ENCODE peak calls at places on chromosomes 2 and 18, in five cellular contexts. One of them, this sample, is unnamed.

GRCh38 chr2:72028351-72028995 is 119.2 kb downstream of the CYP26B1 start:
- DNase-seq in HS-27A: no peak
- DNase-seq in endodermal cell: no peak
- DNase-seq in NCI-H510A treated with DMSO at 0.1 percent for 48 hours: no peak
- DNase-seq in transverse colon: no peak
- DNase-seq in this sample: no peak

GRCh38 chr2:13522917-13523821 is 806.4 kb downstream of the TRIB2 start:
- DNase-seq in HS-27A: no peak
- DNase-seq in endodermal cell: peak
- DNase-seq in NCI-H510A treated with DMSO at 0.1 percent for 48 hours: peak
- DNase-seq in transverse colon: no peak
- DNase-seq in this sample: no peak

GRCh38 chr2:111017909-111018308 is 102.8 kb upstream of the BCL2L11 start:
- DNase-seq in endodermal cell: no peak
- DNase-seq in transverse colon: no peak
- DNase-seq in NCI-H510A treated with DMSO at 0.1 percent for 48 hours: no peak
- DNase-seq in HS-27A: no peak
- DNase-seq in this sample: no peak

GRCh38 chr2:43221660-43222471 is 4.5 kb downstream of the ZFP36L2 start:
- DNase-seq in transverse colon: peak
- DNase-seq in endodermal cell: peak
- DNase-seq in NCI-H510A treated with DMSO at 0.1 percent for 48 hours: peak
- DNase-seq in HS-27A: no peak
- DNase-seq in this sample: peak

GRCh38 chr2:28527196-28527595 is 31.3 kb downstream of the PLB1 start:
- DNase-seq in NCI-H510A treated with DMSO at 0.1 percent for 48 hours: no peak
- DNase-seq in transverse colon: no peak
- DNase-seq in endodermal cell: peak
- DNase-seq in HS-27A: no peak
- DNase-seq in this sample: no peak

GRCh38 chr2:235279965-235280364 is 213.9 kb upstream of the AGAP1 start:
- DNase-seq in endodermal cell: no peak
- DNase-seq in NCI-H510A treated with DMSO at 0.1 percent for 48 hours: no peak
- DNase-seq in HS-27A: no peak
- DNase-seq in transverse colon: no peak
- DNase-seq in this sample: no peak

GRCh38 chr2:236164201-236164982 is 3.8 kb downstream of the GBX2 start:
- DNase-seq in HS-27A: no peak
- DNase-seq in transverse colon: no peak
- DNase-seq in NCI-H510A treated with DMSO at 0.1 percent for 48 hours: no peak
- DNase-seq in endodermal cell: peak
- DNase-seq in this sample: no peak

GRCh38 chr2:70608373-70608772 is 54.7 kb upstream of the TGFA start:
- DNase-seq in transverse colon: no peak
- DNase-seq in NCI-H510A treated with DMSO at 0.1 percent for 48 hours: no peak
- DNase-seq in endodermal cell: no peak
- DNase-seq in HS-27A: no peak
- DNase-seq in this sample: no peak

GRCh38 chr2:42999391-42999811 is 207.0 kb upstream of the HAAO start:
- DNase-seq in NCI-H510A treated with DMSO at 0.1 percent for 48 hours: no peak
- DNase-seq in transverse colon: peak
- DNase-seq in HS-27A: no peak
- DNase-seq in endodermal cell: peak
- DNase-seq in this sample: no peak

GRCh38 chr2:226932443-226932842 is 96.6 kb downstream of the RHBDD1 start:
- DNase-seq in transverse colon: no peak
- DNase-seq in NCI-H510A treated with DMSO at 0.1 percent for 48 hours: no peak
- DNase-seq in HS-27A: no peak
- DNase-seq in endodermal cell: no peak
- DNase-seq in this sample: no peak

GRCh38 chr2:233026211-233026813 is 6.2 kb upstream of the NEU2 start:
- DNase-seq in HS-27A: peak
- DNase-seq in transverse colon: no peak
- DNase-seq in NCI-H510A treated with DMSO at 0.1 percent for 48 hours: no peak
- DNase-seq in endodermal cell: no peak
- DNase-seq in this sample: no peak

GRCh38 chr2:2413525-2413924 is 82.5 kb upstream of the MYT1L start:
- DNase-seq in transverse colon: no peak
- DNase-seq in NCI-H510A treated with DMSO at 0.1 percent for 48 hours: no peak
- DNase-seq in HS-27A: no peak
- DNase-seq in endodermal cell: no peak
- DNase-seq in this sample: no peak

GRCh38 chr2:219104107-219105050 is 43.7 kb upstream of the IHH start:
- DNase-seq in HS-27A: no peak
- DNase-seq in NCI-H510A treated with DMSO at 0.1 percent for 48 hours: peak
- DNase-seq in endodermal cell: peak
- DNase-seq in transverse colon: no peak
- DNase-seq in this sample: peak

GRCh38 chr2:71591044-71591443 is 137.7 kb downstream of the DYSF start:
- DNase-seq in NCI-H510A treated with DMSO at 0.1 percent for 48 hours: no peak
- DNase-seq in HS-27A: no peak
- DNase-seq in endodermal cell: no peak
- DNase-seq in transverse colon: no peak
- DNase-seq in this sample: no peak

GRCh38 chr2:20501974-20502373 is 55.1 kb downstream of the RHOB start:
- DNase-seq in HS-27A: peak
- DNase-seq in NCI-H510A treated with DMSO at 0.1 percent for 48 hours: no peak
- DNase-seq in transverse colon: no peak
- DNase-seq in endodermal cell: no peak
- DNase-seq in this sample: no peak

GRCh38 chr2:126862730-126863129 is 36.0 kb upstream of the TEX51 start:
- DNase-seq in transverse colon: no peak
- DNase-seq in endodermal cell: no peak
- DNase-seq in NCI-H510A treated with DMSO at 0.1 percent for 48 hours: no peak
- DNase-seq in HS-27A: no peak
- DNase-seq in this sample: no peak

GRCh38 chr18:55220523-55220922 is 261.3 kb upstream of the CCDC68 start:
- DNase-seq in NCI-H510A treated with DMSO at 0.1 percent for 48 hours: no peak
- DNase-seq in HS-27A: no peak
- DNase-seq in transverse colon: no peak
- DNase-seq in endodermal cell: no peak
- DNase-seq in this sample: no peak

GRCh38 chr2:101971836-101972235 is 19.9 kb upstream of the IL1R2 start:
- DNase-seq in transverse colon: no peak
- DNase-seq in endodermal cell: no peak
- DNase-seq in NCI-H510A treated with DMSO at 0.1 percent for 48 hours: no peak
- DNase-seq in HS-27A: no peak
- DNase-seq in this sample: no peak

GRCh38 chr2:167253025-167253424 is 364.7 kb downstream of the XIRP2 start:
- DNase-seq in HS-27A: no peak
- DNase-seq in transverse colon: no peak
- DNase-seq in endodermal cell: no peak
- DNase-seq in NCI-H510A treated with DMSO at 0.1 percent for 48 hours: no peak
- DNase-seq in this sample: no peak

GRCh38 chr2:188478724-188479123 is 187.1 kb downstream of the GULP1 start:
- DNase-seq in NCI-H510A treated with DMSO at 0.1 percent for 48 hours: peak
- DNase-seq in endodermal cell: no peak
- DNase-seq in transverse colon: no peak
- DNase-seq in HS-27A: no peak
- DNase-seq in this sample: no peak

GRCh38 chr18:26568513-26568912 is 20.2 kb upstream of the KCTD1 start:
- DNase-seq in NCI-H510A treated with DMSO at 0.1 percent for 48 hours: no peak
- DNase-seq in endodermal cell: no peak
- DNase-seq in transverse colon: no peak
- DNase-seq in HS-27A: no peak
- DNase-seq in this sample: no peak

GRCh38 chr2:47119001-47119400 is 36.1 kb downstream of the STPG4 start:
- DNase-seq in NCI-H510A treated with DMSO at 0.1 percent for 48 hours: no peak
- DNase-seq in transverse colon: no peak
- DNase-seq in HS-27A: peak
- DNase-seq in endodermal cell: no peak
- DNase-seq in this sample: no peak

GRCh38 chr18:77138270-77138669 is 5.7 kb upstream of the MBP start:
- DNase-seq in endodermal cell: no peak
- DNase-seq in HS-27A: no peak
- DNase-seq in NCI-H510A treated with DMSO at 0.1 percent for 48 hours: no peak
- DNase-seq in transverse colon: no peak
- DNase-seq in this sample: no peak

GRCh38 chr2:164220250-164220649 is 401.0 kb downstream of the GRB14 start:
- DNase-seq in HS-27A: no peak
- DNase-seq in NCI-H510A treated with DMSO at 0.1 percent for 48 hours: no peak
- DNase-seq in endodermal cell: no peak
- DNase-seq in transverse colon: no peak
- DNase-seq in this sample: no peak

GRCh38 chr2:126381081-126381480 is 274.9 kb upstream of the GYPC start:
- DNase-seq in endodermal cell: peak
- DNase-seq in HS-27A: no peak
- DNase-seq in transverse colon: no peak
- DNase-seq in NCI-H510A treated with DMSO at 0.1 percent for 48 hours: no peak
- DNase-seq in this sample: no peak

GRCh38 chr2:20650412-20650879 is 452 bp downstream of the HS1BP3 start:
- DNase-seq in transverse colon: peak
- DNase-seq in NCI-H510A treated with DMSO at 0.1 percent for 48 hours: no peak
- DNase-seq in HS-27A: no peak
- DNase-seq in endodermal cell: peak
- DNase-seq in this sample: no peak

GRCh38 chr2:72137498-72138010 is 10.1 kb downstream of the CYP26B1 start:
- DNase-seq in transverse colon: peak
- DNase-seq in endodermal cell: peak
- DNase-seq in NCI-H510A treated with DMSO at 0.1 percent for 48 hours: peak
- DNase-seq in HS-27A: no peak
- DNase-seq in this sample: peak

GRCh38 chr18:51603551-51603950 is 406.1 kb upstream of the MEX3C start:
- DNase-seq in HS-27A: no peak
- DNase-seq in NCI-H510A treated with DMSO at 0.1 percent for 48 hours: no peak
- DNase-seq in endodermal cell: no peak
- DNase-seq in transverse colon: no peak
- DNase-seq in this sample: no peak

GRCh38 chr18:42108071-42108470 is 153.0 kb downstream of the PIK3C3 start:
- DNase-seq in NCI-H510A treated with DMSO at 0.1 percent for 48 hours: no peak
- DNase-seq in HS-27A: no peak
- DNase-seq in endodermal cell: no peak
- DNase-seq in transverse colon: no peak
- DNase-seq in this sample: no peak

GRCh38 chr2:73716518-73717250 is 20.5 kb downstream of the TPRKB start:
- DNase-seq in transverse colon: no peak
- DNase-seq in HS-27A: no peak
- DNase-seq in NCI-H510A treated with DMSO at 0.1 percent for 48 hours: no peak
- DNase-seq in endodermal cell: no peak
- DNase-seq in this sample: no peak

GRCh38 chr18:26466026-26466425 is 82.3 kb downstream of the KCTD1 start:
- DNase-seq in NCI-H510A treated with DMSO at 0.1 percent for 48 hours: no peak
- DNase-seq in transverse colon: no peak
- DNase-seq in endodermal cell: no peak
- DNase-seq in HS-27A: no peak
- DNase-seq in this sample: no peak

GRCh38 chr2:223829128-223829527 is 8.3 kb downstream of the AP1S3 start:
- DNase-seq in NCI-H510A treated with DMSO at 0.1 percent for 48 hours: no peak
- DNase-seq in HS-27A: no peak
- DNase-seq in transverse colon: no peak
- DNase-seq in endodermal cell: no peak
- DNase-seq in this sample: no peak

GRCh38 chr18:63379639-63379962 is 12.6 kb upstream of the KDSR start:
- DNase-seq in HS-27A: no peak
- DNase-seq in NCI-H510A treated with DMSO at 0.1 percent for 48 hours: no peak
- DNase-seq in transverse colon: no peak
- DNase-seq in endodermal cell: no peak
- DNase-seq in this sample: no peak

GRCh38 chr2:114426111-114426510 is 16.3 kb upstream of the DPP10 start:
- DNase-seq in endodermal cell: no peak
- DNase-seq in HS-27A: no peak
- DNase-seq in NCI-H510A treated with DMSO at 0.1 percent for 48 hours: no peak
- DNase-seq in transverse colon: no peak
- DNase-seq in this sample: no peak

This sample was measured in SHP77.